ENCODE peak calls at places on chromosome 16, in six cellular contexts. N is GM20000, L is glutamatergic neuron, O is stomach, Z is fibroblast of the aortic adventitia, K is H9. D is an unnamed sample.

GRCh38 chr16:79862601-79863000 is 262.1 kb upstream of the MAF start:
- DNase-seq in N (no peak), L (no peak), O (no peak), Z (no peak), K (no peak), D (no peak)

GRCh38 chr16:81521141-81521626 is 76.6 kb downstream of the CMIP start:
- DNase-seq in N (peak; percentile 68), L (peak; percentile 67), O (peak; percentile 44), Z (no peak), K (no peak), D (no peak)

GRCh38 chr16:24507959-24508358 is 31.4 kb upstream of the RBBP6 start:
- DNase-seq in N (no peak), L (no peak), O (no peak), Z (no peak), K (no peak), D (no peak)

GRCh38 chr16:19884021-19884485 is 595 bp downstream of the GPRC5B start:
- DNase-seq in N (no peak), L (peak; percentile 26), O (peak; percentile 32), Z (no peak), K (peak; percentile 44), D (no peak)

GRCh38 chr16:8204769-8205168 is 385.5 kb downstream of the TMEM114 start:
- DNase-seq in N (no peak), L (no peak), O (no peak), Z (no peak), K (no peak), D (no peak)

GRCh38 chr16:5906351-5906750 is 808.8 kb upstream of the EEF2KMT start:
- DNase-seq in N (no peak), L (no peak), O (no peak), Z (no peak), K (no peak), D (no peak)

GRCh38 chr16:15141586-15141985 is 47.5 kb upstream of the RRN3 start:
- DNase-seq in N (no peak), L (no peak), O (no peak), Z (no peak), K (no peak), D (no peak)

GRCh38 chr16:5903153-5903552 is 805.6 kb upstream of the EEF2KMT start:
- DNase-seq in N (no peak), L (no peak), O (no peak), Z (no peak), K (no peak), D (no peak)

GRCh38 chr16:66961065-66961744 is at the start of gene CES3:
- DNase-seq in N (peak; percentile 73), L (peak; percentile 89), O (peak; percentile 71), Z (peak; percentile 55), K (peak; percentile 93), D (no peak)

GRCh38 chr16:84478172-84478948 is 26.1 kb downstream of the MEAK7 start:
- DNase-seq in N (no peak), L (no peak), O (peak; percentile 14), Z (peak; percentile 61), K (no peak), D (no peak)

GRCh38 chr16:11668590-11669379 is 530 bp downstream of the SNN start:
- DNase-seq in N (peak; percentile 51), L (peak; percentile 61), O (no peak), Z (no peak), K (no peak), D (no peak)

GRCh38 chr16:82544378-82544777 is 82.4 kb upstream of the CDH13 start:
- DNase-seq in N (no peak), L (no peak), O (no peak), Z (no peak), K (no peak), D (no peak)

GRCh38 chr16:14609716-14610115 is 20.3 kb downstream of the PARN start:
- DNase-seq in N (no peak), L (no peak), O (no peak), Z (no peak), K (no peak), D (no peak)

GRCh38 chr16:55502801-55503366 is 6.0 kb upstream of the LPCAT2 start:
- DNase-seq in N (no peak), L (no peak), O (peak; percentile 97), Z (peak; percentile 98), K (peak; percentile 32), D (no peak)

GRCh38 chr16:23947838-23948237 is 112.1 kb downstream of the PRKCB start:
- DNase-seq in N (no peak), L (no peak), O (no peak), Z (no peak), K (no peak), D (no peak)

GRCh38 chr16:71254832-71255560 is 24.5 kb upstream of the HYDIN start:
- DNase-seq in N (no peak), L (no peak), O (no peak), Z (no peak), K (no peak), D (no peak)

GRCh38 chr16:71250461-71251232 is 20.1 kb upstream of the HYDIN start:
- DNase-seq in N (no peak), L (no peak), O (no peak), Z (peak; percentile 0), K (no peak), D (no peak)

GRCh38 chr16:71246309-71246708 is 15.8 kb upstream of the HYDIN start:
- DNase-seq in N (no peak), L (no peak), O (no peak), Z (no peak), K (no peak), D (no peak)

GRCh38 chr16:71247478-71247877 is 17.0 kb upstream of the HYDIN start:
- DNase-seq in N (no peak), L (no peak), O (no peak), Z (no peak), K (no peak), D (no peak)

GRCh38 chr16:71249399-71249798 is 18.9 kb upstream of the HYDIN start:
- DNase-seq in N (no peak), L (no peak), O (no peak), Z (no peak), K (peak; percentile 57), D (no peak)
- TF ChIP-seq CTCF in N (no peak), L (no peak), O (no peak), Z (no peak), K (peak; percentile 56), D (no peak)

GRCh38 chr16:2858245-2859025 is 465 bp upstream of the PRSS22 start:
- DNase-seq in N (no peak), L (no peak), O (peak; percentile 91), Z (no peak), K (peak; percentile 87), D (no peak)
- TF ChIP-seq CTCF in N (no peak), L (no peak), O (peak; percentile 42), Z (no peak), K (peak; percentile 14), D (no peak)

GRCh38 chr16:88428616-88429386 is 24.3 kb upstream of the ZFPM1 start:
- DNase-seq in N (no peak), L (no peak), O (no peak), Z (no peak), K (no peak), D (no peak)
- TF ChIP-seq CTCF in N (no peak), L (peak; percentile 19), O (no peak), Z (no peak), K (peak; percentile 43), D (peak; percentile 4)

GRCh38 chr16:68227850-68228553 is 7.9 kb downstream of the ESRP2 start:
- DNase-seq in N (peak; percentile 10), L (no peak), O (peak; percentile 78), Z (no peak), K (no peak), D (no peak)
- TF ChIP-seq CTCF in N (no peak), L (no peak), O (no peak), Z (no peak), K (no peak), D (no peak)

GRCh38 chr16:1338119-1338730 is 4.8 kb downstream of the BAIAP3 start:
- DNase-seq in N (peak; percentile 74), L (peak; percentile 69), O (peak; percentile 78), Z (no peak), K (peak; percentile 67), D (no peak)
- TF ChIP-seq CTCF in N (peak; percentile 74), L (peak; percentile 56), O (peak; percentile 57), Z (peak; percentile 7), K (peak; percentile 57), D (peak; percentile 39)

GRCh38 chr16:57106767-57107166 is 14.4 kb downstream of the CPNE2 start:
- DNase-seq in N (no peak), L (no peak), O (no peak), Z (no peak), K (no peak), D (no peak)

GRCh38 chr16:57109500-57110105 is 17.2 kb downstream of the CPNE2 start:
- DNase-seq in N (no peak), L (no peak), O (no peak), Z (no peak), K (no peak), D (no peak)

GRCh38 chr16:57108432-57108831 is 16.0 kb downstream of the CPNE2 start:
- DNase-seq in N (no peak), L (no peak), O (no peak), Z (no peak), K (no peak), D (no peak)

GRCh38 chr16:57104706-57105105 is 12.3 kb downstream of the CPNE2 start:
- DNase-seq in N (no peak), L (no peak), O (no peak), Z (no peak), K (no peak), D (no peak)

DNA sequence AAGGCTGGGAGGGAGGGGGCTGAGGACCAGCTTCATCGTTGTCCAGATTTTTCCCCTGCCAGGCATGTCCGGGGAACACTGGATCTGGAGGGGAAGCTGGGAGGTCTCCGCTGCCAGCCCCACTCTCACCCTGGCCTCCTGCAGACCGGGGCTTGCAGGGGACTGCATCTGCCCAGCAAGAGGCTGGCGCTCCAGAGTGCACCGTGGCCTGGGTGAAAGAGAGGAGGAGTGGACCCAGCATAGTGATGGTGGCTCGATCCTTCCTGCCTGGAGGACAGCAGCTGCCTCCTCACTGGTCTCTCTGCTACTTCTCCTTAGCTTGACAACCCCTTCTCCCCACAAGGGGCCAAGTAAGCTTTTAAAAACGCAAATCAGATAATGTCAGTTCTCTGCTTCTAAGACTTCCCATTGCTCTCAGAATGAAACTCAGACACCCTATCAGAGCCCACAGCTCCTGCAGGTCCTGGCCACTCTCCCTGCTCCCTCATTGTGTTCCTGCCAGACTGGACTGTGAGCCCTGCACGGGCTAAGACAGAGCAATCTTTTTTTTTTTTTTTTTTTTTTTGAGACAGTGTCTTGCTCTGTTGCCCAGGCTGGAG is 15.0 kb downstream of the CPNE2 start:
- DNase-seq in N (no peak), L (no peak), O (no peak), Z (peak; percentile 11), K (no peak), D (no peak)
- TF ChIP-seq CTCF in N (no peak), L (no peak), O (no peak), Z (no peak), K (no peak), D (no peak)

D was measured in CD14-positive monocyte.